ENCODE peak calls at places on chromosomes 12 and 14, in four cellular contexts. V is left ventricle myocardium inferior, G is adrenal gland, O is cardiac muscle cell. E is an unnamed sample. For H3K4me1, the result is how much of the 10 kb centered on the place peaks cover.

GRCh38 chr14:62934439-62934838 is 110.8 kb downstream of the KCNH5 start:
- DNase-seq in V (no peak), G (no peak), O (no peak), E (no peak)

GRCh38 chr12:96103067-96103650 is 67.8 kb upstream of the LTA4H start:
- DNase-seq in V (peak), G (peak), O (no peak), E (no peak)

GRCh38 chr14:20757963-20758362 is 10.2 kb upstream of the EDDM3B start:
- DNase-seq in V (no peak), G (peak), O (peak), E (no peak)

GRCh38 chr12:117202556-117202955 is 12.3 kb upstream of the FBXO21 start:
- DNase-seq in V (no peak), G (peak), O (no peak), E (no peak)

GRCh38 chr14:92489394-92490238 is 24.0 kb upstream of the RIN3 start:
- DNase-seq in V (no peak), G (no peak), O (no peak), E (peak)

GRCh38 chr12:63326260-63326659 is 175.3 kb upstream of the AVPR1A start:
- DNase-seq in V (no peak), G (no peak), O (no peak), E (no peak)

GRCh38 chr12:104357431-104357952 is 54.0 kb downstream of the EID3 start:
- DNase-seq in V (no peak), G (no peak), O (no peak), E (no peak)

GRCh38 chr14:94036328-94037167 is 10.4 kb downstream of the OTUB2 start:
- DNase-seq in V (peak), G (peak), O (peak), E (peak)

GRCh38 chr12:109737111-109737510 is 23.5 kb downstream of the FAM222A start:
- DNase-seq in V (no peak), G (no peak), O (no peak), E (no peak)

GRCh38 chr12:41527529-41528116 is 339.5 kb downstream of the PDZRN4 start:
- DNase-seq in V (no peak), G (no peak), O (no peak), E (no peak)

GRCh38 chr12:41515953-41516352 is 327.8 kb downstream of the PDZRN4 start:
- DNase-seq in V (no peak), G (no peak), O (no peak), E (no peak)

DNA sequence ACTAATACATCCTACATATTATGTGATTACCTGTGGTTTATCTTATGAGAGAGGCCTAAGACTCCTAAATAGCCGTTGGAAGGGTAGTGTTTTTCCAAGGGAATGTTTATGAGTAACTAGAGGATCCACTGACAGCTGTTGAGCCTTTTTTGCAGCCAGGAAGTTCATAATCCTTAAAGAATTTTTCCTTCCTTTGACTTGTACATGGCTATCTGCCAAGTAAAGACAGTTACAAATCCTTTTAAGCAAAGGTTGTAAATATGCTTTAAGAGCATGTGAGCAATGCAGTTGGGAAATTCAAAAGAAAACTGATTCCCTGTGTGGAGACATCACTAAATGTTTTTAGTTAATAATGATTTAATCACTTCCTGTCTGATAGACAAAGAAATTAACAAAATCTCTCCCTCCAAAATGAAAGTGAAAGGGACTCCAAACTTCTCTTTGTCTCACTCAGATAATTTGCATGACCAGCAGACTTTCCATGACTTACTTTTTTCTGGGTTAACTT is 333.8 kb downstream of the PDZRN4 start:
- DNase-seq in V (no peak), G (no peak), O (no peak), E (no peak)
- H3K4me3 ChIP-seq in V (peak), G (peak), O (no peak), E (no peak)

DNA sequence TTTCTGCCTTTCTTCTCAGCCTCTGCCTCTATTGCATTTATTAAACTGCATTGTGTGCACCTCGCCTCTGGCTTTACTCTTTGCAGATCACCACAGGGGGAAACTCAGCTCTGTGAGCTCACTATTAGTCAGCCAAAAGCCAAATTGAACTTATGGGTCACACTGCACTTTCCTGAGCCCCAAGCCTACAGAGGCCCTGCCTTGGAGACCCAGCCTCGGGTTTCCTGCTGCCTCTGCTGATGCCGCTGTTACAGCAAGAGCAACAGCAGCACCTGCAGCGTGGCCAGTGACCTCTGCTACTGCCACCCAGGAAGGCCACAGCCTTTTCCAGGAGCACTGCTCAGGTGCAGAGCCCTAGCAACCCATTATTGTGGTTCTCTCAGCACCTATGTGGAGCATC is 122.5 kb downstream of the DAD1 start:
- DNase-seq in V (no peak), G (no peak), O (no peak), E (no peak)
- TF ChIP-seq CTCF in V (no peak), G (no peak), O (no peak), E (no peak)

GRCh38 chr14:61488417-61488816 is 167.0 kb downstream of the PRKCH start:
- DNase-seq in V (no peak), G (no peak), O (no peak), E (no peak)

GRCh38 chr14:61489527-61489926 is 168.1 kb downstream of the PRKCH start:
- DNase-seq in V (no peak), G (no peak), O (no peak), E (no peak)

GRCh38 chr14:61486930-61487495 is 165.6 kb downstream of the PRKCH start:
- DNase-seq in V (no peak), G (no peak), O (no peak), E (no peak)

GRCh38 chr14:61489932-61490331 is 168.6 kb downstream of the PRKCH start:
- DNase-seq in V (peak), G (peak), O (no peak), E (peak)

DNA sequence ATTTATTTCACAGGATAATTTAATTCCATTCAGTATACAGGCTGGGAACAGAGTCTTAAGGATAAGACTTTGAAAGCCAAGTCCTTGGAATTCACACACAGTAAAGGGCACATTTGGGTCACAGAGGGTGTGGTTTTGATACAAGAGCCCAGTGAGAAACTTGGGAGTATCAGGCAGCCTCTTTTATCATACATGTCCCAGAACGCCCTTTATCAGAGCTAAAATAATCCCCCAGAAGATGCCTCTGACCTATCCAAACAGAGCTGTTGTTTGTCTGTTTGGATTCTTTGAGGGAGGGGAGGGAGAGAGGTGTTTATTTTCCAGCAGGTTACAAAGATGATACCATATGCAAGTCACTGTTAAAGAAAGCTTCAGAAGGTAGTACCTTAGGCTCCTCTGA is 167.6 kb downstream of the PRKCH start:
- DNase-seq in V (no peak), G (no peak), O (no peak), E (no peak)
- H3K4me1 ChIP-seq in V (under half), G (under half), O (under half), E (under half)

GRCh38 chr12:131163189-131163738 is 209.6 kb downstream of the ADGRD1 start:
- DNase-seq in V (no peak), G (no peak), O (no peak), E (no peak)
- H3K4me3 ChIP-seq in V (no peak), G (no peak), O (no peak), E (no peak)

GRCh38 chr12:5773550-5773949 is 171.5 kb downstream of the ANO2 start:
- DNase-seq in V (no peak), G (no peak), O (no peak), E (no peak)
- TF ChIP-seq CTCF in V (no peak), G (no peak), O (no peak), E (no peak)

GRCh38 chr12:65643595-65644386 is 180.5 kb upstream of the HMGA2 start:
- DNase-seq in V (no peak), G (no peak), O (no peak), E (no peak)

GRCh38 chr12:65646127-65646643 is 178.1 kb upstream of the HMGA2 start:
- DNase-seq in V (no peak), G (no peak), O (no peak), E (no peak)

GRCh38 chr12:65642006-65642695 is 182.1 kb upstream of the HMGA2 start:
- DNase-seq in V (no peak), G (no peak), O (no peak), E (no peak)

GRCh38 chr12:65640489-65640901 is 183.8 kb upstream of the HMGA2 start:
- DNase-seq in V (no peak), G (no peak), O (no peak), E (no peak)

GRCh38 chr12:65643171-65643570 is 181.1 kb upstream of the HMGA2 start:
- DNase-seq in V (no peak), G (no peak), O (no peak), E (no peak)
- H3K4me1 ChIP-seq in V (under half), G (under half), O (under half), E (under half)

GRCh38 chr12:50022903-50023302 is 2.4 kb downstream of the RACGAP1 start:
- DNase-seq in V (no peak), G (no peak), O (no peak), E (no peak)
- H3K4me3 ChIP-seq in V (no peak), G (no peak), O (no peak), E (no peak)

E was measured in lung.